ENCODE peak calls at places on chromosomes 6 and 20, in ten cellular contexts. J is fibroblast of the aortic adventitia; C is body of pancreas; H is suprapubic skin; O is IMR-90; A is uterus; T is cardiac muscle cell; Z is CD4-positive, CD25-positive, alpha-beta regulatory T cell; M is choroid plexus epithelial cell; E is GM06990. P is an unnamed sample.

GRCh38 chr6:37019065-37019450 is 13.6 kb downstream of the FGD2 start:
- DNase-seq in A (no peak), H (no peak), Z (no peak), E (no peak), T (no peak), O (no peak), J (no peak), M (no peak), C (peak; percentile 85), P (no peak)

GRCh38 chr20:4482378-4482777 is 239.3 kb upstream of the PRND start:
- DNase-seq in A (no peak), H (no peak), M (no peak), C (no peak), T (no peak), Z (no peak), E (no peak), O (no peak), J (no peak), P (no peak)

GRCh38 chr6:149235130-149235561 is 82.4 kb upstream of the TAB2 start:
- DNase-seq in J (peak; percentile 78), O (peak; percentile 90), M (peak; percentile 96), H (no peak), A (no peak), E (no peak), T (peak; percentile 93), C (peak; percentile 70), Z (no peak), P (peak; percentile 92)

GRCh38 chr20:2873747-2874041 is 413 bp downstream of the PTPRA start:
- DNase-seq in M (peak; percentile 17), J (peak; percentile 19), E (no peak), H (no peak), C (peak; percentile 32), T (peak; percentile 51), O (peak; percentile 28), A (peak; percentile 46), Z (no peak), P (no peak)

GRCh38 chr6:163427498-163428254 is 13.2 kb downstream of the QKI start:
- DNase-seq in H (no peak), Z (peak; percentile 37), C (no peak), O (peak; percentile 82), T (peak; percentile 91), E (no peak), M (peak; percentile 92), A (no peak), J (peak; percentile 88), P (peak; percentile 91)

GRCh38 chr6:33621396-33622388 is 570 bp downstream of the ITPR3 start:
- DNase-seq in H (no peak), O (no peak), C (peak; percentile 59), Z (no peak), E (peak; percentile 54), A (peak; percentile 46), T (no peak), J (peak; percentile 53), M (no peak), P (no peak)

GRCh38 chr6:27791182-27791939 is 120.8 kb downstream of the OR2B2 start:
- DNase-seq in J (peak; percentile 89), M (peak; percentile 87), O (peak; percentile 87), Z (no peak), A (peak; percentile 80), E (peak; percentile 59), T (peak; percentile 83), C (peak; percentile 66), H (no peak), P (peak; percentile 85)

GRCh38 chr6:141677598-141678211 is 455.0 kb upstream of the GJE1 start:
- DNase-seq in C (no peak), A (no peak), T (peak; percentile 62), O (peak; percentile 47), J (peak; percentile 62), E (no peak), M (peak; percentile 73), H (no peak), Z (peak; percentile 26), P (peak; percentile 62)

GRCh38 chr6:8494730-8495129 is 59.4 kb upstream of the SLC35B3 start:
- DNase-seq in C (no peak), A (no peak), M (no peak), H (no peak), T (no peak), Z (no peak), J (no peak), E (no peak), O (no peak), P (no peak)

GRCh38 chr6:3273707-3274521 is 15.2 kb downstream of the PSMG4 start:
- DNase-seq in C (no peak), H (no peak), A (no peak), Z (no peak), O (no peak), J (no peak), M (no peak), T (no peak), E (no peak), P (no peak)

GRCh38 chr6:37048851-37049734 is 43.6 kb downstream of the FGD2 start:
- DNase-seq in M (peak; percentile 95), A (peak; percentile 64), T (peak; percentile 90), H (no peak), C (peak; percentile 88), O (peak; percentile 95), Z (peak; percentile 54), J (peak; percentile 84), E (peak; percentile 57), P (peak; percentile 95)

GRCh38 chr20:58045156-58045555 is 183.3 kb downstream of the ANKRD60 start:
- DNase-seq in H (no peak), E (no peak), T (no peak), M (no peak), Z (no peak), O (no peak), A (peak; percentile 39), J (no peak), C (no peak), P (no peak)

GRCh38 chr6:169172946-169173345 is 80.7 kb downstream of the THBS2 start:
- DNase-seq in H (no peak), Z (no peak), M (peak; percentile 39), E (no peak), A (no peak), C (no peak), O (no peak), T (peak; percentile 44), J (peak; percentile 45), P (peak; percentile 38)

DNA sequence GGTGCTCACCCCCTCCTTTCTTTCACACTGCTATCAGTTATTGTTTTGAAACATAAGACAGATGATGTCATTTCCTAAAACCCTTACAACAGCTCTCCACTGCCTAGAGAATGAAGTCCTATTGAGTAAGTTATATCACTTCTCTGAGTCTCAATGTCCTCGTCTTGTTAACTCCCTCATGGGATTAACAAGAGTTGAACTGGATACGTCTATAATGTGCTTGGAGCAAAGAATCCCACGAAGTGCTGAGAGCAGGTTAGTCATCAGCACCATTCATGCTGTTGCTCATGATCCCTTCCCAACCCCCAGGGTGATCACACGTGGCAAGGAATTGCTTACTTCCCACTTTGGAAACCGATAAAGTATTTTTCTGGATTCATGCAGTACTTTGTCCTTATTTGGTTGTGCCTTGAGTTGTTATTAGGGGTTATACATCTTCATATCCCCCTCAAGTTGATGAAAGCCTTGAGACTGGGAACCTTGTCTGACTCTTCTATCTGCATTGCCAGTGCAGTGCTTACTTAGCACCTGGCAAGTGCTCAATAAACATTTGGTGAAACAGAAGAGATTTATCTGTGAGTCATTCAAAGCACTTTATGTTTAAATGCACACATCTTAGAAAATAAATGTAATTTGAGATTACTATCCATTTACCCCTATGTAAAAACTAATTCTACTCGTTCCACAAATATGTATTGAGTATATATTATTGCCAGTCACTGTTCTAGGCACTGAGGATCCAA is 487.5 kb downstream of the EPM2A start:
- DNase-seq in C (no peak), O (peak; percentile 98), E (no peak), M (peak; percentile 97), T (peak; percentile 95), Z (no peak), A (no peak), J (peak; percentile 75), H (no peak), P (peak; percentile 97)
- H3K4me3 ChIP-seq in C (no peak overlapping the region), O (no peak overlapping the region), E (no peak overlapping the region), M (no peak overlapping the region), T (no peak overlapping the region), Z (no peak overlapping the region), A (no peak overlapping the region), J (no peak overlapping the region), H (no peak overlapping the region), P (no peak overlapping the region)

GRCh38 chr6:110561016-110561396 is 84.6 kb upstream of the SLC22A16 start:
- DNase-seq in O (no peak), H (no peak), M (no peak), A (no peak), C (no peak), J (no peak), E (no peak), T (no peak), Z (no peak), P (no peak)
- H3K4me3 ChIP-seq in O (no peak overlapping the region), H (no peak overlapping the region), M (no peak overlapping the region), A (no peak overlapping the region), C (no peak overlapping the region), J (no peak overlapping the region), E (no peak overlapping the region), T (no peak overlapping the region), Z (no peak overlapping the region), P (no peak overlapping the region)

GRCh38 chr20:62951143-62951895 is 1.2 kb upstream of the SLC17A9 start:
- DNase-seq in T (no peak), H (no peak), E (no peak), M (no peak), C (no peak), A (no peak), J (no peak), O (no peak), Z (no peak), P (no peak)
- H3K4me3 ChIP-seq in T (no peak overlapping the region), H (no peak overlapping the region), E (peak overlapping the region; percentile 91), M (no peak overlapping the region), C (no peak overlapping the region), A (no peak overlapping the region), J (no peak overlapping the region), O (no peak overlapping the region), Z (no peak overlapping the region), P (no peak overlapping the region)

DNA sequence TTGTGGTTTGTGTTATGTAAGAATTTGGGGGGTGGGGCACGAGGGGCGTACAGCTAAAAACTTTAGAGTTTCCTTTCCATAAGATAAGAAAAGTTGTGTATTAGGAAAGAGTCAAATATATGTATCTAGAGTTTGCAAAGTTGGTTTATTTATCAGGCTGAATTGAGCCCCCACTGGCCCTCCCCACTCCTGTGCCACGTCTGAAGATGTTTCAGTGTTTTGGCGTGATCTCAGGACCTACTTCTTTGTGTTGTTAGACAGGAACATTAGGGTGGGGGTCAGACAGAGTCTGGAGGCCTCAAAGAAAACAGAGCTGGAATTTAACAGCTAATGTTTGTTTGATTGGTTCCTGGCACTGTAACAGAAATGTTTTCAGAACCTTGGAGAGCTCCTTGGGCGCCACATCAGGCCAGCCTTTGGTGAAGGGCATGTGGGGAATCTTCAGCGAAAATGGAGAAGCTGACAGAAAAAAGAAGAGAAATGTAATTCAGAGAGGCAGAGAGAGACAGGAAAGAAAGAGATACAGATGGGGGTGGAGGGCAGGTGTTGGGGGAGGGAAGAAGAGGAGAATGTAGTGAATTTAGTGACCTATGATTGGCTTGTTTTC is 674 bp downstream of the NRSN1 start:
- DNase-seq in H (no peak), Z (peak; percentile 3), J (peak; percentile 15), C (peak; percentile 37), T (peak; percentile 66), E (no peak), M (peak; percentile 78), A (no peak), O (peak; percentile 22), P (peak; percentile 62)
- H3K4me3 ChIP-seq in H (no peak overlapping the region), Z (no peak overlapping the region), J (no peak overlapping the region), C (no peak overlapping the region), T (peak overlapping the region; percentile 26), E (no peak overlapping the region), M (no peak overlapping the region), A (no peak overlapping the region), O (no peak overlapping the region), P (no peak overlapping the region)

GRCh38 chr6:158649289-158650143 is at the start of gene SYTL3:
- DNase-seq in H (no peak), C (no peak), J (peak; percentile 65), M (peak; percentile 72), T (peak; percentile 92), A (no peak), O (peak; percentile 82), E (peak; percentile 83), Z (peak; percentile 85), P (peak; percentile 90)
- H3K4me3 ChIP-seq in H (no peak within 1 kb of the TSS), C (no peak within 1 kb of the TSS), J (no peak within 1 kb of the TSS), M (no peak within 1 kb of the TSS), T (no peak within 1 kb of the TSS), A (no peak within 1 kb of the TSS), O (no peak within 1 kb of the TSS), E (peak within 1 kb of the TSS; percentile 53), Z (peak within 1 kb of the TSS; percentile 91), P (no peak within 1 kb of the TSS)